ENCODE peak calls at places on chromosome 14, in seven cellular contexts. I is NCI-H1694 treated with DMSO at 0.1 percent for 48 hours; W is AG20443; B is lung; A is PC-3; K is type B pancreatic cell; L is activated T-helper 1 cell treated with anti-CD3 and anti-CD28 coated beads, Interleukin-2, amount 50 U/mL, for 16 hours. C is an unnamed sample.

GRCh38 chr14:38339704-38340103 is 83.8 kb upstream of the CLEC14A start:
- DNase-seq in K (no peak), L (no peak), B (no peak), W (peak), A (peak), I (no peak), C (no peak)

GRCh38 chr14:93905623-93906022 is 21.5 kb upstream of the FAM181A start:
- DNase-seq in I (no peak), A (peak), L (no peak), B (no peak), K (no peak), W (no peak), C (no peak)

GRCh38 chr14:99730876-99731351 is 46.8 kb downstream of the CYP46A1 start:
- DNase-seq in B (no peak), K (no peak), L (no peak), I (no peak), A (no peak), W (no peak), C (no peak)

GRCh38 chr14:78232666-78233065 is 62.5 kb downstream of the NRXN3 start:
- DNase-seq in K (no peak), L (no peak), A (no peak), I (no peak), B (no peak), W (no peak), C (no peak)

GRCh38 chr14:22929848-22930364 is 730 bp upstream of the PRMT5 start:
- DNase-seq in B (no peak), K (no peak), L (no peak), A (no peak), I (peak), W (no peak), C (no peak)

GRCh38 chr14:77421241-77421640 is 2.1 kb downstream of the NOXRED1 start:
- DNase-seq in L (no peak), B (no peak), K (no peak), W (no peak), A (peak), I (no peak), C (no peak)

GRCh38 chr14:63614964-63615363 is 26.7 kb downstream of the WDR89 start:
- DNase-seq in I (no peak), W (peak), A (peak), K (no peak), L (no peak), B (no peak), C (no peak)

GRCh38 chr14:53999061-53999488 is 42.5 kb upstream of the BMP4 start:
- DNase-seq in K (no peak), B (peak), A (no peak), W (peak), I (no peak), L (no peak), C (no peak)

GRCh38 chr14:75549169-75549568 is 26.9 kb downstream of the BATF start:
- DNase-seq in B (no peak), I (no peak), W (no peak), A (no peak), K (no peak), L (no peak), C (no peak)

GRCh38 chr14:92568621-92569479 is 55.3 kb downstream of the RIN3 start:
- DNase-seq in A (no peak), L (no peak), W (no peak), I (no peak), K (no peak), B (no peak), C (peak)

GRCh38 chr14:75234173-75234855 is 44.3 kb upstream of the FOS start:
- DNase-seq in A (peak), L (no peak), W (peak), B (no peak), I (no peak), K (no peak), C (no peak)

GRCh38 chr14:32950584-32950983 is 11.9 kb downstream of the NPAS3 start:
- DNase-seq in L (no peak), K (no peak), W (no peak), B (no peak), A (peak), I (no peak), C (no peak)